ENCODE peak calls at places on chromosomes 5 and 9, in seven cellular contexts. Y, J, A, S, R, N and C are unnamed samples.
A peak's percentile ranks its signal among the peaks of the same experiment; 100 is the strongest.

GRCh38 chr5:81167078-81167477 is 66.0 kb upstream of the CKMT2 start:
- DNase-seq in Y (no peak), J (no peak), A (no peak), S (no peak), R (no peak), N (no peak), C (no peak)

GRCh38 chr9:109224751-109225150 is 57.7 kb upstream of the FRRS1L start:
- DNase-seq in Y (no peak), J (no peak), A (no peak), S (no peak), R (no peak), N (no peak), C (no peak)

GRCh38 chr5:178667109-178667508 is 40.3 kb upstream of the CLK4 start:
- DNase-seq in Y (no peak), J (no peak), A (no peak), S (no peak), R (no peak), N (peak; percentile 37), C (no peak)

GRCh38 chr5:153496835-153497234 is 6.4 kb downstream of the GRIA1 start:
- DNase-seq in Y (no peak), J (peak; percentile 46), A (no peak), S (no peak), R (no peak), N (peak; percentile 45), C (no peak)

GRCh38 chr5:141135030-141135717 is at the start of gene PCDHB5:
- DNase-seq in Y (no peak), J (peak; percentile 87), A (peak; percentile 53), S (no peak), R (no peak), N (peak; percentile 36), C (no peak)

GRCh38 chr9:113151696-113152630 is 1.2 kb downstream of the SLC31A2 start:
- DNase-seq in Y (no peak), J (no peak), A (peak; percentile 72), S (no peak), R (no peak), N (no peak), C (no peak)

GRCh38 chr5:33180900-33181299 is 259.9 kb upstream of the TARS1 start:
- DNase-seq in Y (no peak), J (peak; percentile 27), A (no peak), S (no peak), R (no peak), N (no peak), C (no peak)

GRCh38 chr9:81128701-81129100 is 560.6 kb downstream of the TLE1 start:
- DNase-seq in Y (no peak), J (no peak), A (peak; percentile 67), S (no peak), R (no peak), N (no peak), C (no peak)

GRCh38 chr5:127088226-127088625 is 14.9 kb upstream of the C5orf63 start:
- DNase-seq in Y (no peak), J (no peak), A (no peak), S (no peak), R (no peak), N (peak; percentile 80), C (peak; percentile 89)

GRCh38 chr5:171420429-171421231 is 1.2 kb downstream of the FGF18 start:
- DNase-seq in Y (peak; percentile 10), J (no peak), A (peak; percentile 99), S (no peak), R (no peak), N (peak; percentile 87), C (peak; percentile 52)

GRCh38 chr5:58542709-58543108 is 40.2 kb upstream of the RAB3C start:
- DNase-seq in Y (no peak), J (peak; percentile 65), A (no peak), S (no peak), R (no peak), N (no peak), C (no peak)